ENCODE peak calls at places on chromosomes 5 and 9, in eight cellular contexts. Y is IMR-90, A is prostate gland, N is heart left ventricle, H is ovary, I is A549, V is endothelial cell of umbilical vein, B is esophagus squamous epithelium. C is an unnamed sample.

GRCh38 chr9:37574241-37574721 is 1.9 kb downstream of the FBXO10 start:
- DNase-seq in Y (peak; percentile 62), B (no peak), V (peak; percentile 51), H (no peak), I (no peak), A (no peak), N (no peak), C (no peak)

GRCh38 chr5:14491505-14491904 is 90.1 kb upstream of the OTULINL start:
- DNase-seq in Y (peak; percentile 75), N (no peak), I (no peak), A (no peak), B (no peak), H (no peak), V (no peak), C (no peak)

GRCh38 chr5:108900668-108901067 is 153.0 kb downstream of the FER start:
- DNase-seq in I (no peak), N (no peak), H (no peak), B (no peak), Y (peak; percentile 61), V (peak; percentile 24), A (no peak), C (no peak)

GRCh38 chr9:127742435-127743088 is 7.5 kb upstream of the TOR2A start:
- DNase-seq in Y (peak; percentile 62), H (peak; percentile 80), V (no peak), B (no peak), I (peak; percentile 94), N (no peak), A (no peak), C (peak; percentile 94)

GRCh38 chr9:95107976-95108375 is 209.5 kb downstream of the FANCC start:
- DNase-seq in Y (no peak), N (no peak), I (no peak), V (no peak), B (no peak), A (no peak), H (no peak), C (no peak)

GRCh38 chr9:90925581-90926257 is 124.1 kb downstream of the SYK start:
- DNase-seq in V (peak; percentile 20), H (no peak), Y (peak; percentile 95), I (no peak), B (no peak), A (no peak), N (no peak), C (no peak)

GRCh38 chr9:131943397-131943796 is 136.3 kb downstream of the MED27 start:
- DNase-seq in Y (no peak), B (no peak), I (no peak), A (peak; percentile 23), N (no peak), V (no peak), H (no peak), C (no peak)

GRCh38 chr9:8346291-8346690 is 546.7 kb upstream of the DMAC1 start:
- DNase-seq in V (no peak), B (no peak), N (no peak), A (no peak), I (no peak), H (no peak), Y (peak; percentile 2), C (no peak)

GRCh38 chr5:4924581-4924980 is 215.5 kb upstream of the ADAMTS16 start:
- DNase-seq in I (no peak), H (no peak), A (no peak), V (no peak), Y (no peak), B (no peak), N (no peak), C (no peak)

GRCh38 chr5:139523635-139524445 is 37.3 kb upstream of the UBE2D2 start:
- DNase-seq in V (no peak), H (no peak), A (no peak), I (no peak), Y (no peak), B (no peak), N (no peak), C (no peak)

GRCh38 chr5:32507738-32508434 is 63.3 kb upstream of the ZFR start:
- DNase-seq in B (no peak), N (no peak), Y (peak; percentile 95), A (no peak), V (peak; percentile 25), I (no peak), H (no peak), C (peak; percentile 80)

GRCh38 chr5:115461506-115462290 is 82.9 kb downstream of the FEM1C start:
- DNase-seq in V (peak; percentile 53), A (no peak), I (peak; percentile 38), Y (peak; percentile 90), H (no peak), B (no peak), N (no peak), C (no peak)

GRCh38 chr9:96877269-96877668 is 23.0 kb upstream of the ZNF782 start:
- DNase-seq in Y (no peak), H (no peak), N (no peak), B (no peak), V (no peak), A (no peak), I (no peak), C (no peak)

GRCh38 chr5:127406326-127407121 is 110.9 kb upstream of the PRRC1 start:
- DNase-seq in A (no peak), I (no peak), H (no peak), B (no peak), V (peak; percentile 9), N (no peak), Y (no peak), C (no peak)

GRCh38 chr9:1051286-1052118 is 1.3 kb downstream of the DMRT2 start:
- DNase-seq in H (no peak), V (no peak), I (peak; percentile 31), A (peak; percentile 25), N (no peak), B (no peak), Y (no peak), C (no peak)

DNA sequence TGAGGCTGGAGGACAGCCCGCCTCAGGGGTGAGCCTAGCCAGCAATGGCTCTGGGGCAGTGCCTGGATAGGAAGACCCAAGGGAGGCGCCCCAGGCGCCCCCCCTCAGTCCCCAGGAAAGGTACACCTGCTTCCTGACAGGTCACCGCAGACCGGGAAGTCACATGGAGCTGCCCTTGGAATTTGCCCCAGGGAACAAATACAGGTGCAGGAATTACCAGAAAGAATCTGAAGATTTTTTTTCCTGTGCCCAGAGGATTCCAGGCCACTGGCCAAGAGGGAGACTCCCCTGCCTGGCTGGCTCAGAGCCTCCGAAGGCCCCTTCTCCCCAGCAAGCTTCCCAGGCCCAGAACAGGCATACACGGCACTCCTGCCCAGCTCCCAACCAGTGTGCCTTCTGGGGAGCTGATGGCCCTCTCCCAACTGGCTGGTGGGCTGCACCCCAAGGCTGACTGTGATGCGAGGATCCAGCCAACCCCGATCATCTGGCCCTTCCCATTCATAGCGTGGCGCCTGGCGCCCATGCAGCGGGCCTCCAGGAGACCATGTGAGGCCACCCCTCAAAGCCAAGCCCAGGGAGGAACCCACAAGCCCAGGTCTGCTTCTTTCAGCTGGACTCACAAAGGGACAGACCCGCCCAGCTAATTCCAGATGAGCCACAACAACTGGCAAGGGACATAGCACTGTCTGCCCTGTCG is 2.3 kb downstream of the TPRN start:
- DNase-seq in H (no peak), N (no peak), Y (no peak), I (no peak), A (no peak), V (no peak), B (no peak), C (no peak)
- H3K4me3 ChIP-seq in H (no peak overlapping the region), N (peak overlapping the region; percentile 74), Y (no peak overlapping the region), I (no peak overlapping the region), A (no peak overlapping the region), V (no peak overlapping the region), B (peak overlapping the region; percentile 72), C (no peak overlapping the region)

DNA sequence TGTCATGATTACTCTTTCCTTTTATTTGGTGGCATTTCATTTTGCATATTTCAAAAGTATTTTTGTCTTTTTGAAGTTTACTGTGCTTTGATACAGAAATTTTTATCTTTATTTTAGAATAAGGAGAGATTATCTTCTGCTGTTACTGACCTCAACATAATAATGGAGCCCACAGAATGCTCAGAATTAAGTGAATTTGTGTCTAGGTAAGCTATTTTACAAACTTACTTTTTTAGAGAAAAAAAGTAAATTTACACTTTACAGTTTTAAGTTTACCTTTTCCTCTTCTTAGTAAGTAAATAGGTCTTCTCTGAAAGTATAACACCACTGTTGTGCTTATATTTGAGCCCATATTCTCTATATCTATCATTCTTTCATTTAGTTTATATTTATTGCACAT is 19.8 kb downstream of the CENPP start:
- DNase-seq in V (no peak), H (no peak), Y (no peak), I (no peak), A (no peak), B (no peak), N (no peak), C (no peak)
- TF ChIP-seq POLR2A in V (no peak), H (no peak), Y (no peak), I (no peak), A (no peak), B (no peak), N (no peak), C (no peak)

DNA sequence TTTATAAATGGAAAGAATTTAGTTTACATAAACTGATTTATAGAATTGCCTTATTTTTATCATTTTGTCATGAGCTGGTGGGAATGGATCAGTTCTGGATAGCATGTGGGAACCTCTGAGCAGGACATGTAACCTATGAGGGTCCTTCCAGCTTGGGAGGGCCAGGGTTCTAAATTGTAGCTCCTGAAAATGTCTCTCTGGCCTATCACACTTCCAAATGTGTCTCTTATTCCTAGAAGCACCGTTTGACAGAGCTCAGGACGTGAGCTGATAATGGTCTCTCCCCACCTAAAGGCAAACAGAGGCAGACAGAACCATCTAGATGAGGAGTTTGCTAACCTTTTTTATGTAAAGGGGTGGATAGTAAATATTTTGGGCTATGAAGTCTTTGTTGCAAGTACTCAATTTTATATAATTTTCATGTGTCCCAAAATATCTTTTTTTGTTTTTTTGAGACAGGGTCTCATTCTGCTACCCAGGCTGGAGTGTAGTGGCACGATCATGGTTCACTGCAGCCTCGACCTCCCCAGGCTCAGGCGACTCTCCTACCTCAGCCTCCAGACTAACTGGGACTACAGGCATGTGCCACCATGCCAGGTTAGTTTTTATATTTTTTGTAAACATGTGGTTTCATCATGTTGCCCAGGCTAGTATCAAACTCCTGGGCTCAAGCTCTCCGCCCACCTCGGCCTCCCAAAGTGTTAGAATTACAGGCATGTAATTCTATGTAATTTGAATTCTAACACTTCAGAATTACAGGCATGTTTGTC is 4.0 kb downstream of the TRAF1 start:
- DNase-seq in B (no peak), H (peak; percentile 3), Y (no peak), N (no peak), V (no peak), I (no peak), A (no peak), C (no peak)
- H3K4me3 ChIP-seq in B (no peak overlapping the region), H (no peak overlapping the region), Y (no peak overlapping the region), N (no peak overlapping the region), V (no peak overlapping the region), I (no peak overlapping the region), A (no peak overlapping the region), C (no peak overlapping the region)

DNA sequence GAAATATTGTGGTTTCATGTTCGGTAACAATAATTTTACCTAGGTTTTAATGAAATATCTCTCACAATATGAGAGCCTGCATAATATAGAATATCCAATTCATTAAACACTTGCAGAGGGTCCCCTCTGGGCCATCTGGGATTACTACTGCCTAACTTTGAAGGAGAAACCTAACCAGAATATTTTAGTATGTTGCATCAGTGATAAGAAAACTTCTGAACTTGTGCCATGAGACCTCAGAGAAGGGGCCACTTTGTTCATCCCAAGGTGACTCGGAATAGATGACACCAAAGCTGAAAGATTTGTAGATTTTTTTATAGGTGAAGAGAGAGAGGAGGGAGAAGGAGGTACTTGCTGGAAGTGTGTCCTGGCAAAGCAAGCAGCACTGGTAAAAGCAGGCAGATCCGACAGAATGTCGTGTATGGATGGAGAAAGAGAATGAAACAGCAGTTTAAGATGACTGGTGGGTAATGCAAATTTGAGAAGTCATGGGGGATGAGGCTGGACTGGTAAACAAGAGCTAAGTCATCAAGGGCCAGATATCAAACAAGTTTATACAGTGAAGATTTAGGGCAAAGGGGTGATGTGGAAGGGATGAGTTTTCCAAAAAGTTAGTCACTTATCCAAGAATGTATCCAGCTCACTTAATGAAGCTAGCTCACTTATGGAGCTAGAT is 372.3 kb downstream of the ADGRV1 start:
- DNase-seq in Y (peak; percentile 19), N (no peak), B (no peak), I (no peak), V (no peak), H (no peak), A (no peak), C (no peak)
- TF ChIP-seq POLR2A in Y (no peak), N (no peak), B (no peak), I (no peak), V (no peak), H (no peak), A (no peak), C (no peak)

C was measured in lower leg skin.